ENCODE peak calls at places on chromosomes 11 and 22, in ten cellular contexts. A is uterus, E is brain microvascular endothelial cell, T is fibroblast of mammary gland, P is A549, D is astrocyte of the spinal cord, O is RWPE1, Q is choroid plexus epithelial cell, K is AG04450, H is body of pancreas. Z is an unnamed sample.

GRCh38 chr11:63814383-63814736 is 1.1 kb downstream of the SPINDOC start:
- DNase-seq in K (no peak), P (no peak), T (no peak), Q (peak), A (no peak), O (no peak), E (no peak), D (no peak), H (no peak), Z (peak)

GRCh38 chr22:29079218-29079901 is 6.5 kb downstream of the KREMEN1 start:
- DNase-seq in P (no peak), A (no peak), O (no peak), K (no peak), D (peak), H (no peak), T (no peak), E (no peak), Q (no peak), Z (no peak)

GRCh38 chr22:29300807-29301601 is 5.4 kb upstream of the GAS2L1 start:
- DNase-seq in E (no peak), T (no peak), P (no peak), K (no peak), O (no peak), D (no peak), A (no peak), H (no peak), Q (no peak), Z (no peak)

GRCh38 chr22:31951201-31952093 is 7.1 kb downstream of the YWHAH start:
- DNase-seq in D (no peak), P (no peak), E (no peak), A (no peak), T (no peak), K (no peak), Q (no peak), O (no peak), H (no peak), Z (no peak)

GRCh38 chr11:110428956-110429613 is 663 bp upstream of the FDX1 start:
- DNase-seq in E (no peak), P (no peak), H (no peak), A (no peak), Q (no peak), O (no peak), D (no peak), K (no peak), T (no peak), Z (peak)

GRCh38 chr11:15288801-15289342 is 174.1 kb downstream of the INSC start:
- DNase-seq in P (no peak), O (no peak), T (no peak), Q (no peak), A (no peak), K (no peak), D (no peak), H (no peak), E (no peak), Z (no peak)

GRCh38 chr11:126926376-126926791 is 74.2 kb downstream of the KIRREL3 start:
- DNase-seq in K (no peak), D (peak), A (no peak), T (no peak), Q (no peak), H (no peak), P (no peak), O (no peak), E (no peak), Z (no peak)

GRCh38 chr11:15886866-15887265 is 469.5 kb downstream of the SOX6 start:
- DNase-seq in H (no peak), Q (no peak), A (no peak), E (no peak), T (no peak), P (no peak), O (no peak), K (no peak), D (peak), Z (no peak)

GRCh38 chr11:67271548-67272284 is 5.4 kb downstream of the GRK2 start:
- DNase-seq in O (no peak), P (no peak), Q (no peak), D (no peak), H (no peak), A (no peak), T (no peak), K (no peak), E (no peak), Z (peak)

GRCh38 chr11:109037856-109038780 is 373.2 kb downstream of the DDX10 start:
- DNase-seq in E (peak), D (peak), O (peak), K (no peak), P (no peak), Q (peak), T (peak), H (no peak), A (peak), Z (no peak)

GRCh38 chr11:131481317-131481716 is 110.9 kb downstream of the NTM start:
- DNase-seq in T (no peak), E (no peak), O (no peak), Q (no peak), H (no peak), P (no peak), D (no peak), K (no peak), A (no peak), Z (no peak)

GRCh38 chr11:44894217-44894617 is 56.5 kb downstream of the TP53I11 start:
- DNase-seq in D (peak), K (peak), P (peak), H (peak), O (peak), Q (peak), T (peak), A (peak), E (peak), Z (peak)
- TF ChIP-seq CTCF in D (peak), K (peak), P (peak), H (no peak), O (peak), Q (peak), T (peak), A (peak), E (peak), Z (peak)

GRCh38 chr22:35966314-35967045 is 62.1 kb downstream of the RBFOX2 start:
- DNase-seq in P (no peak), E (no peak), K (no peak), T (peak), H (no peak), O (no peak), A (no peak), Q (no peak), D (no peak), Z (no peak)
- TF ChIP-seq CTCF in P (no peak), E (no peak), K (peak), T (peak), H (no peak), O (no peak), A (no peak), Q (no peak), D (no peak), Z (no peak)

GRCh38 chr11:75126564-75126963 is 24.3 kb upstream of the SLCO2B1 start:
- DNase-seq in P (no peak), H (no peak), A (no peak), Q (no peak), T (no peak), E (no peak), O (no peak), K (no peak), D (no peak), Z (no peak)

GRCh38 chr11:75135021-75135650 is 15.8 kb upstream of the SLCO2B1 start:
- DNase-seq in O (no peak), Q (no peak), D (no peak), P (no peak), H (no peak), A (no peak), T (no peak), K (no peak), E (no peak), Z (no peak)

GRCh38 chr11:75133976-75134375 is 16.9 kb upstream of the SLCO2B1 start:
- DNase-seq in D (no peak), T (no peak), K (no peak), P (no peak), O (no peak), H (no peak), E (no peak), A (no peak), Q (no peak), Z (no peak)

DNA sequence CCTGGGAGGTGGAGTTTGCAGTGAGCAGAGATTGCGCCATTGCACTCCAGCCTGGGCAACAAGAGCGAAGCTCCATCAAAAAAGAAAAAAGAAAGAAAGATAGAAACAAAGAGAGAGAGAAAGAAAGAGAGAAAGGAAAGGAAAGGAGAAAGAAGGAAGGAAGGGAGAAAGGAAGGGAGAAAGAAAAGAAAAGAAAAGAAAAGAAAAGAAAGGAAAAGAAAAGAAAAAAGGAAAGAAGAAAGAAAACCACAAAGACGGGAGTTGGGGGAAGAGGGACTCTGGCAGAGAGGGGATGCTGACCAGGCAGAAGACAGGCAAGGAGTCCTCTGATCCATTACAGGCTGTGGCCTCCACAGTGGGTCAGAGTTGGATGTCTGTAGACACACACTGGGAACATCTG is 18.8 kb upstream of the SLCO2B1 start:
- DNase-seq in A (no peak), H (no peak), Q (no peak), K (no peak), E (no peak), T (no peak), P (no peak), D (no peak), O (no peak), Z (no peak)
- TF ChIP-seq CTCF in A (no peak), H (no peak), Q (no peak), K (no peak), E (no peak), T (no peak), P (no peak), D (no peak), O (no peak), Z (no peak)

GRCh38 chr11:124875401-124875800 is 10.2 kb downstream of the ROBO3 start:
- DNase-seq in O (no peak), Q (no peak), D (no peak), P (no peak), T (no peak), A (no peak), E (no peak), H (no peak), K (no peak), Z (no peak)

GRCh38 chr11:124876818-124877630 is 11.8 kb downstream of the ROBO3 start:
- DNase-seq in A (no peak), K (no peak), H (no peak), D (no peak), T (no peak), P (no peak), O (no peak), Q (no peak), E (no peak), Z (no peak)

GRCh38 chr11:124874571-124875255 is 9.5 kb downstream of the ROBO3 start:
- DNase-seq in K (no peak), A (no peak), D (no peak), P (no peak), E (no peak), H (no peak), O (no peak), T (no peak), Q (no peak), Z (no peak)

GRCh38 chr11:124877631-124878496 is 12.6 kb downstream of the ROBO3 start:
- DNase-seq in D (no peak), A (no peak), Q (no peak), P (no peak), T (no peak), E (no peak), O (no peak), K (no peak), H (no peak), Z (no peak)

GRCh38 chr11:124875943-124876817 is 10.9 kb downstream of the ROBO3 start:
- DNase-seq in D (peak), A (peak), T (peak), E (peak), K (peak), O (peak), H (peak), Q (peak), P (peak), Z (peak)
- TF ChIP-seq CTCF in D (peak), A (peak), T (peak), E (peak), K (peak), O (peak), H (peak), Q (peak), P (peak), Z (peak)

DNA sequence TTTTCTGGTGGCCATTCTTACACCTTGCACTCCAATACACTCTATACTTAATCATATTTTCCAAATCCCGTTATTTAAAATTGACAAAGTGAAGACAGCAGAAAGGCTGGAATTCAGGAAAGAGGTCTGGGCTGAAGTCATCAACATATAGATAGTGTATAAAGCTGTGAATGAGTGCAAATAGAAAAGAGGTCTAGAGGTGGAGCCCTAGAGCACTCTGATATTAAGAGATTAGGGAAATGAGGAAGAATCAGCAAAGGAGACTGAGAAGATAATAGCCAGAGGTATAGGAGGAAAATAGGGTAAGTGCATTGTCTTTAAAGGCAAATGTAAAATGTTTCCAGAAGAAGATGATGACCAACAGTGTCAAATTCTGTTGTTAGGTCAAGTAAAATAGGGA is 7.9 kb downstream of the CTR9 start:
- DNase-seq in T (no peak), H (no peak), K (no peak), Q (no peak), E (no peak), A (no peak), D (no peak), P (no peak), O (no peak), Z (peak)
- TF ChIP-seq CTCF in T (peak), H (no peak), K (peak), Q (no peak), E (no peak), A (no peak), D (peak), P (peak), O (peak), Z (peak)

GRCh38 chr11:2699185-2699530 is 636 bp downstream of the KCNQ1OT1 start:
- DNase-seq in H (peak), P (peak), A (peak), D (no peak), T (no peak), Q (peak), K (no peak), E (no peak), O (no peak), Z (peak)

GRCh38 chr11:2699531-2700414 is at the start of gene KCNQ1OT1:
- DNase-seq in D (peak), A (peak), P (peak), E (peak), Q (peak), O (peak), K (peak), T (peak), H (peak), Z (peak)

GRCh38 chr11:2697871-2698270 is 1.9 kb downstream of the KCNQ1OT1 start:
- DNase-seq in O (no peak), Q (peak), P (no peak), E (no peak), K (no peak), T (no peak), D (no peak), H (no peak), A (no peak), Z (no peak)

GRCh38 chr11:2700415-2701211 is 819 bp upstream of the KCNQ1OT1 start:
- DNase-seq in P (peak), O (peak), T (peak), E (no peak), H (peak), D (no peak), K (no peak), Q (no peak), A (peak), Z (peak)

GRCh38 chr11:2698386-2699184 is 1.2 kb downstream of the KCNQ1OT1 start:
- DNase-seq in O (no peak), A (no peak), K (no peak), E (no peak), T (peak), Q (no peak), D (no peak), H (no peak), P (no peak), Z (no peak)
- TF ChIP-seq CTCF in O (no peak), A (no peak), K (no peak), E (peak), T (no peak), Q (peak), D (no peak), H (no peak), P (no peak), Z (peak)

DNA sequence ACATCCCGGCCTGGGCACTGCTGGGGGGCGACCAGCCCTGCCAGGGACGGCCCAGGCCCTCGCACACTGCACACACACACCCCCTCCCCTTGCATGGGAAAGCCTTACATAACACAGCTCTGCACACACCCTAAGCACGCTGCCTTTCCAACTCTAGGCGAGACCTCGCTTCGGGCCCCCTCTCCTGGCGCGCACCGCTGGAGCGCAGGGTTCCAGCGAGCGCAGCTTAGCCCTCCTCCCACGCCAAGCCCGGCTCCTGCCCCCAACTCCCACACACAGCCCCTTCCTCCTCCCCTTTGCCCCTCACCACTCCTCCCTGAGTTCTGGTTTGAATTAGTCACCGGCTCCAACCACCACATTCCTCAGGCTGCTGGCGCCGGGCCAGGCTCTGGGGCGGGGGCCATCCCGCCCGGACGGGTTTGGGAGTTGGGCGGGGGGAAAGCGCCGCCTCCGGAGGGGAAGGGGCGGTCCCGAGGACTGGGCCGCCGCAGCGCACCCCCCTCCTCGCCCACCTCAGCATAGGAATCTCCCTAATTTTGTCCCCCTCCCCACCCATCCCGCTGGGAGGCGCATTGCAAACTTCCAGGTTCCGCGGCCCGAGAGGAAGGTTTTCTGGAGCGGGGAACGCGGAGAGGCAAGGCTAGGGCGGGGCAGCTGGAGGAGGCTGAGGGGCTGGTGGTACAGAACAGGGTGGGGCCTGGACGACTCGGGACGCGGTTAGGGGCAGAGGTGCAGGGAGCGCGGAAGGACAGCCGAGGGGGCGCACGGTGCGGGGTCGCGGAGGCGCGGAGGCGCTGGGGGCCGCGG is 966 bp downstream of the AHNAK start:
- DNase-seq in D (peak), H (peak), Q (peak), K (peak), A (peak), P (peak), T (peak), O (peak), E (peak), Z (no peak)
- TF ChIP-seq CTCF in D (no peak), H (no peak), Q (peak), K (peak), A (no peak), P (no peak), T (no peak), O (no peak), E (peak), Z (no peak)

GRCh38 chr11:24779791-24780190 is 282.9 kb downstream of the LUZP2 start:
- DNase-seq in P (no peak), A (no peak), O (no peak), D (no peak), T (no peak), Q (peak), H (no peak), K (no peak), E (no peak), Z (no peak)
- TF ChIP-seq CTCF in P (no peak), A (no peak), O (no peak), D (no peak), T (no peak), Q (peak), H (no peak), K (peak), E (peak), Z (no peak)

GRCh38 chr11:45805305-45806071 is 539 bp downstream of the SLC35C1 start:
- DNase-seq in K (no peak), H (peak), Q (peak), T (peak), D (peak), P (peak), A (peak), E (peak), O (no peak), Z (no peak)

GRCh38 chr11:45807792-45808238 is 2.9 kb downstream of the SLC35C1 start:
- DNase-seq in K (no peak), P (no peak), A (no peak), Q (no peak), O (no peak), T (no peak), D (no peak), E (no peak), H (no peak), Z (no peak)

GRCh38 chr11:45806937-45807791 is 2.2 kb downstream of the SLC35C1 start:
- DNase-seq in E (no peak), Q (no peak), D (no peak), T (no peak), H (no peak), A (no peak), P (no peak), K (no peak), O (no peak), Z (peak)

GRCh38 chr11:45804806-45805304 is at the start of gene SLC35C1:
- DNase-seq in E (peak), H (peak), P (peak), Q (peak), T (peak), K (peak), A (peak), O (peak), D (peak), Z (peak)

DNA sequence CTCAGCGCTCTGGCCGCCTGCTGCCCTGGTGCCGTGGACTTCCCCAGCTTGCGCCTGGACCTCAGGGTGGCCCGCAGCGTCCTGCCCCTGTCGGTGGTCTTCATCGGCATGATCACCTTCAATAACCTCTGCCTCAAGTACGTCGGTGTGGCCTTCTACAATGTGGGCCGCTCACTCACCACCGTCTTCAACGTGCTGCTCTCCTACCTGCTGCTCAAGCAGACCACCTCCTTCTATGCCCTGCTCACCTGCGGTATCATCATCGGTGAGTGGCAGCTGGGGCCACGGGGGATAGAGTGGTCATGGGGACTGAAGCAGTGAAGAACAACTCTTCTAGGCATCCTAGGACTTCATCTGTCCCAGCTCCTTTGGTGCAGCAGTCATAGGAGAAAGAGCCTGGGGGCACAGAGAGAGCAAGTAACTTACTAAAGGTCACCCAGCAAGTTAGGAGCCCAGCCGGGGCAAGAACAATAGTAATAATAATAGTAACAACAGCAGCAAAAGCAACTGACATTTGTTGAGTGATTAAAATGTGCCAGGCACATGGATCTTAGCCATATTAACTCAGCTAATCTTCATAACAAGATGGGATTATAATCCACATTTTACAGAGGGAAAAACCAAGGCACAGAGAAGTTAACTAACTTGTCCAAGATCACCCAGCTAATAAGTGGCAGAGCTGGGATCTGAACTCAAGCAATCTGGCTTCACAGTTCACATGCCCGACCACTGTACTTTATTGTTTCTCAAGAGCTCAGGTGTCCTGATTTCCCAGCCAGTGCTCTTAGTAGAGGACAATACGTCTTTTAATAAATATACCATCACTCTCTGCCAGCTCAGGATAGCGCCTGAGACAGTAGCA is 1.4 kb downstream of the SLC35C1 start:
- DNase-seq in H (peak), D (no peak), O (no peak), A (no peak), P (no peak), E (no peak), K (no peak), Q (no peak), T (no peak), Z (no peak)
- TF ChIP-seq CTCF in H (no peak), D (no peak), O (no peak), A (no peak), P (no peak), E (no peak), K (no peak), Q (no peak), T (no peak), Z (no peak)

DNA sequence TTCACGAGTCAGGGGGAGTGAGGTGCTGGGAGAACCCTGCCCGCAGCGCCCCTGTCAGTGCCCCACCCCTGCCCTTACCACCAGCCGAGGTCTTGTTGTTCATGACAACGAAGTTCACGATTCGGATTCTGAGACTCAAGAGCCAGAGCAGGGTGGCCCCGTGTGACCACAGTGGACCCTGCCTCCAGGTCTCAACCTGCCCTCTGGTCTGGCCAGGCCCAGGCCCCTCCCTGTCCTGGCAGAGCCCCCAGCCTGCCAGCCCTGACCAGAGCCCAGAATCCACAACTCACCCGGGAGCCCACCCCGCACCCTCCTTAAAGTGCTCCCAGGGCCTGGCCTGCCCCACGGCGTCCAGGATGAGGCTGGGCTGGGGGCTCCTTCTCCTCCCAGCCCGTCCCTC is 9.9 kb downstream of the ANO9 start:
- DNase-seq in H (no peak), D (no peak), T (no peak), P (no peak), A (no peak), K (no peak), Q (no peak), E (no peak), O (no peak), Z (no peak)
- TF ChIP-seq CTCF in H (no peak), D (no peak), T (no peak), P (no peak), A (no peak), K (no peak), Q (no peak), E (no peak), O (no peak), Z (no peak)